ENCODE peak calls at places on chromosome 3, in five cellular contexts. Q, A, W, I and C are unnamed samples.

GRCh38 chr3:177337548-177338331 is 140.5 kb upstream of the TBL1XR1 start:
- DNase-seq in Q (peak), I (no peak), W (peak), A (peak), C (no peak)

GRCh38 chr3:134039161-134039862 is 9.6 kb upstream of the SLCO2A1 start:
- DNase-seq in W (no peak), Q (peak), A (no peak), I (no peak), C (no peak)

GRCh38 chr3:80688814-80689213 is 921.0 kb upstream of the ROBO1 start:
- DNase-seq in A (no peak), W (no peak), Q (peak), I (no peak), C (no peak)

GRCh38 chr3:156818890-156819289 is 7.3 kb upstream of the LEKR1 start:
- DNase-seq in A (no peak), I (no peak), W (peak), Q (peak), C (peak)

GRCh38 chr3:134625885-134626741 is 24.7 kb downstream of the KY start:
- DNase-seq in A (no peak), Q (no peak), W (no peak), I (no peak), C (no peak)

GRCh38 chr3:194930439-194931204 is 244.9 kb downstream of the FAM43A start:
- DNase-seq in I (no peak), W (peak), A (no peak), Q (no peak), C (no peak)

GRCh38 chr3:35965908-35966307 is 326.6 kb downstream of the ARPP21 start:
- DNase-seq in W (peak), Q (no peak), A (no peak), I (no peak), C (no peak)

GRCh38 chr3:123088360-123088759 is 21.5 kb downstream of the PDIA5 start:
- DNase-seq in Q (no peak), W (no peak), A (no peak), I (no peak), C (no peak)

GRCh38 chr3:119311191-119311925 is 17.2 kb downstream of the ARHGAP31 start:
- DNase-seq in A (no peak), I (no peak), Q (no peak), W (peak), C (peak)

GRCh38 chr3:183252108-183252782 is 808 bp upstream of the B3GNT5 start:
- DNase-seq in A (no peak), I (no peak), Q (no peak), W (no peak), C (no peak)

GRCh38 chr3:13543251-13543650 is 5.7 kb upstream of the FBLN2 start:
- DNase-seq in W (peak), A (no peak), Q (no peak), I (no peak), C (no peak)

GRCh38 chr3:1179116-1179515 is 86.3 kb downstream of the CNTN6 start:
- DNase-seq in Q (no peak), A (no peak), I (no peak), W (no peak), C (no peak)

GRCh38 chr3:141661229-141662196 is 76.6 kb upstream of the RNF7 start:
- DNase-seq in A (no peak), I (no peak), W (no peak), Q (no peak), C (no peak)

GRCh38 chr3:125394406-125394805 is 19.3 kb upstream of the ZNF148 start:
- DNase-seq in I (no peak), W (no peak), Q (no peak), A (no peak), C (no peak)

GRCh38 chr3:126541628-126542339 is 16.9 kb downstream of the C3orf22 start:
- DNase-seq in I (no peak), A (no peak), Q (no peak), W (no peak), C (no peak)

GRCh38 chr3:51139616-51140015 is 245.5 kb upstream of the MANF start:
- DNase-seq in Q (no peak), W (no peak), I (no peak), A (no peak), C (no peak)

GRCh38 chr3:25156526-25157075 is 271.5 kb upstream of the RARB start:
- DNase-seq in W (peak), A (no peak), Q (no peak), I (no peak), C (no peak)
- H3K27ac ChIP-seq in W (no peak), A (no peak), Q (no peak), I (no peak), C (no peak)

GRCh38 chr3:27080126-27080525 is 289.1 kb downstream of the NEK10 start:
- DNase-seq in I (no peak), W (no peak), Q (no peak), A (no peak), C (no peak)
- H3K27ac ChIP-seq in I (no peak), W (no peak), Q (no peak), A (no peak), C (no peak)

GRCh38 chr3:99896482-99896881 is 78.8 kb downstream of the CMSS1 start:
- DNase-seq in I (no peak), Q (no peak), W (no peak), A (no peak), C (no peak)
- H3K27ac ChIP-seq in I (no peak), Q (no peak), W (peak), A (no peak), C (peak)

DNA sequence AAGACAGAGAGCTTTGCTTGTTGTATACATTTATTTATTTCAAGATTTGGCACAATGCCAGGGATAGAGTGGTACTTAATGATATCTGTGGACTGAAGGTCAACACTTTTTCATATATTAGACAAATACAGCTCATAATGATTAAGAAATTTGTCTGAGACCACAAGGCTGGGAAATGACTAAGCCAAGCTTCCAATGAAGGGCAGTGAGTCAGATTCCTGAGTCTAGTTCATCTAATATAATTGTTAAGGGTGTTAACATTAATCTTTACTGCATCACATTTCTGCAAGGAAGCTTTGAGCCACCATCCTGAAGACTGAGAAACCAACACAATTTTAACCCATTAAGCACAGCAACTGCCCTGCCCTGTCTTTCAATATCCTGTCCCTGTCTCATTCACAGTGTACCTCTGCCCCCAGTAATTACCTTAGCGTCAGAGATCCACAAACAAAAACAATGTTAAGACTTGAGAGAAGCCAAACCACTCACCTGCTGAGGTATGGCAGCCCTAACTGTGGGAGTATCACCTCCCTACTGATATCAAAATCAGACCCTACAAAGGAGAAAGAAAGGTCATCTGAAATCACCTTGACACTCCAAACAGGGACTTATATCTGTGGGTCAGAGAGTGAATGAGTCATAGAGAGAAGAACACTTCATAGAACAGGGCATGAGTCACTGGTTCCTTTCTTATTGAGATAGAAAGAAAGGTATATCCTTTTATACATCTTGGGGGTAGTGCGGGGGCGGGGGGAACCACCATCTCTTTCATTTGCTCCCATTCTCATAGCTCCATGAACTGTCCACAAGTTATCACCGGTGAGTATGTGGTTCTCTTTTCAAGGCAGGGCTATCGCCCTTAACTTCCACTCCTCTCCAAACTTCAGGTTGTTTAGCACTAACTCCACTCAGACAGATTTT is 74.7 kb downstream of the MAGI1 start:
- DNase-seq in Q (peak), A (no peak), I (no peak), W (peak), C (peak)
- H3K27ac ChIP-seq in Q (peak), A (no peak), I (no peak), W (no peak), C (peak)

DNA sequence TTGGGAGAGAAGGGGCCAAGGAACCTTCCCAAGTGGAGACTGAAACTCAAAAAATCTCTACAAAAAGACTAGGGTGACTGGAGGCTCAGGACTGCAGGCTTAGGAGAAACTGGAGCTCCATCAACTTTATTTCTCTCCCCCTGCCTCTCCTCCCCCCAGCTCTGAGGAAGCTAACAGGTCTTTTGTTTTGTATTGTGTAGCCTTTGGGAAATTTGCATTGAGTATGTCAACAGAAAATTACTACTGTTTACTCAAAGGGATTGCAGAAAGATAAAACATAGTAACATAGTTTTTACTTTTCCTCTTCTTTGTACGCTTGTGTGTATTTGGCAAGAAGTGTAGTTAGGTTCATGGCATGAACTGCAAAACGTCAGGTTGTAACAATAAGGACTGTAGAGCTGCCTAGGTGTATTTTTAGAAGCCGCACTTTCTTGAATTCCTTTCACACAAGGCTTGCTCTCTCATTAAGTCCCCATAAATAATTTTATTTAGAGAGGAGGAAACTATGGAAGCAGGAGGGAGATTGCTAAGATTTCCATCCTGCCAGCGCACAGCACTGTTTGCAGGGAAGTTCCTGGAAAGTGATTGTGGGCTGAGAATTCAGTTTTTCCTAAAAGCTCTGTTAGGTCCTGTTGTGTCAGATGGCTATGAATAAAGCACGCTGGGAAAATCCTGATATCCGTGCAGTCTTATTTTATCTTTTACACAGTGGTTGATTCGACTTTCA is 21.1 kb upstream of the SATB1 start:
- DNase-seq in A (peak), Q (no peak), W (no peak), I (no peak), C (no peak)
- H3K27ac ChIP-seq in A (peak), Q (no peak), W (no peak), I (peak), C (no peak)

GRCh38 chr3:49386056-49386756 is 25.6 kb downstream of the RHOA start:
- DNase-seq in Q (no peak), W (no peak), I (no peak), A (no peak), C (no peak)

GRCh38 chr3:49383387-49383786 is 25.2 kb upstream of the GPX1 start:
- DNase-seq in A (no peak), Q (peak), I (no peak), W (no peak), C (no peak)

GRCh38 chr3:49387721-49388120 is 24.1 kb downstream of the RHOA start:
- DNase-seq in W (peak), Q (no peak), A (no peak), I (no peak), C (no peak)

GRCh38 chr3:49388416-49388815 is 23.4 kb downstream of the RHOA start:
- DNase-seq in I (no peak), A (no peak), Q (no peak), W (no peak), C (no peak)

DNA sequence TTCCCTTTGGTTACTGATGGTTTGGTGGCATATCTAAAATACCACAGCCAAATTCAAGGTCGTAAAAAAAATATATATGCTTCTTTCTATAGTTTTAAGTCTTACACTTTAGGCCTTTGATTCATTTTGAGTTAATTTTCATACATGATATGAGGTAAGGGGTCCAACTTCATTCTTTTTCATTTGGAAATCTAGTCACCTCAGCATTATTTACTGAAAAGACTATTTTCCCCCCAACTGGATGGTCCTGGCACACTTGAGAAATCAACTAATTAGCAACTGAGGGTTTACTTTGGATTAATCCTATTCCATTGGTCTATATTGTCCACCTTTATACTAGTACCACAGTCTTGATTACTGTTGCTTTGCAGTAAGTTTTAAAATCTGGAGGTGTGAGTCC is 26.2 kb downstream of the RHOA start:
- DNase-seq in W (no peak), A (no peak), Q (no peak), I (no peak), C (no peak)
- H3K27ac ChIP-seq in W (no peak), A (peak), Q (no peak), I (no peak), C (no peak)

DNA sequence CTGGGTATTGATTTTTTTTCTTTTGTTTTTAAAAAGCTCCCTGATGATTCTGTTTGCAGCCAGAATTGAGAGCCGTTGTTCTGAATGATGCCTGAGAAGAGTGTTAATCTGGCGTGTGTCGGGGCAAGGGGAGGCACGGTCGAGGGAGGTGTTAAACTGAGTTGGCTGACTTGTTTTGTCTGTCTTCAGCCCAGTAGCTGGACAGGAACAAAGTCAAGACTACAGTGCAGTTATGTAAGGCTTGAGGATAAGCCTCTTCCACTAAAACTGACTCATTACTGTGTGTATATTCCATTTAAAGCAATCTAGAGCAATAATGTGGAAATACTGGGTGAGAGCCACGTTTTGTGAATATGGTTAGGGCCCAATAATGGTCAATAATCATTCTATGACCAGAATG is 119.0 kb upstream of the DLG1 start:
- DNase-seq in I (no peak), A (no peak), W (peak), Q (no peak), C (no peak)
- H3K27ac ChIP-seq in I (no peak), A (no peak), W (no peak), Q (no peak), C (no peak)

GRCh38 chr3:21551019-21551418 is 200.0 kb downstream of the ZNF385D start:
- DNase-seq in W (no peak), Q (no peak), A (no peak), I (no peak), C (no peak)
- H3K27ac ChIP-seq in W (no peak), Q (no peak), A (no peak), I (no peak), C (no peak)

DNA sequence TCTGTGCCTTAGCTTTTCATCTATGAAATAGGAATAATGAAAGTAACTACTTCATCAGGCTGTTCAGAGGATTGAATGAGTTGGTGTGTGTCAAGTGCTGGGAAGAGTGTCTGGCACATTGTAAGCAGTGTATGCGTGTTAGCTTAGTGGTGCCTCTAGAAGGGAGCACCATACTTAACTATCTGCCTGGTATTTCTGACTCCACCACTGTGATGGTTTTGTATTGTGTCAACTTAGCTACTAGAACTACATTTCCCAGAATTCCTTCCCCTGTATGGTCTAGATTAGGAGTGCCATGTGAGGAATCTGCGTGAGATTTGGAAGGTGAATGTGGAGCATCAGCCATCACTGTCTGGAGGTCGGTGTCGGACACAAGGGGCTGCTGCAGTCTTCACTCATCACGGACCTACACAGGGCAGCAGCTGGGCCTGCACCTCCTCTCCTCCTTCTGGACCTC is 115.4 kb upstream of the GALNT15 start:
- DNase-seq in I (no peak), A (no peak), W (peak), Q (no peak), C (no peak)
- H3K27ac ChIP-seq in I (no peak), A (no peak), W (peak), Q (no peak), C (peak)

GRCh38 chr3:10251006-10251405 is 2.7 kb downstream of the TATDN2 start:
- DNase-seq in W (no peak), I (no peak), A (no peak), Q (no peak), C (no peak)

GRCh38 chr3:10248184-10248983 is at the start of gene TATDN2:
- DNase-seq in W (peak), Q (peak), I (peak), A (peak), C (peak)

GRCh38 chr3:10248984-10249748 is 907 bp downstream of the TATDN2 start:
- DNase-seq in Q (peak), W (peak), I (peak), A (peak), C (no peak)

GRCh38 chr3:10247679-10248183 is 528 bp upstream of the TATDN2 start:
- DNase-seq in I (no peak), W (no peak), Q (no peak), A (no peak), C (no peak)

GRCh38 chr3:10249833-10250232 is 1.6 kb downstream of the TATDN2 start:
- DNase-seq in A (peak), Q (peak), I (no peak), W (peak), C (no peak)
- H3K27ac ChIP-seq in A (peak), Q (no peak), I (peak), W (no peak), C (peak)